ENCODE peak calls at places on chromosomes 11 and 22, in five cellular contexts. G, S, N, R and X are unnamed samples.

GRCh38 chr22:38177044-38177443 is 4.6 kb downstream of the PLA2G6 start:
- DNase-seq in G (no peak), S (peak; percentile 16), N (peak; percentile 38), R (no peak), X (no peak)

GRCh38 chr11:26079966-26080365 is 252.0 kb upstream of the ANO3 start:
- DNase-seq in G (no peak), S (no peak), N (no peak), R (no peak), X (no peak)

GRCh38 chr22:45475876-45476514 is 26.7 kb upstream of the FBLN1 start:
- DNase-seq in G (no peak), S (peak; percentile 12), N (no peak), R (no peak), X (no peak)

GRCh38 chr22:22450343-22450839 is 58.2 kb downstream of the ZNF280B start:
- DNase-seq in G (no peak), S (no peak), N (peak; percentile 65), R (no peak), X (no peak)

GRCh38 chr22:32024791-32025190 is 18.3 kb upstream of the SLC5A1 start:
- DNase-seq in G (no peak), S (no peak), N (no peak), R (no peak), X (no peak)

GRCh38 chr22:20918663-20919220 is 1.5 kb downstream of the CRKL start:
- DNase-seq in G (peak; percentile 8), S (no peak), N (no peak), R (no peak), X (no peak)

GRCh38 chr11:118979434-118979833 is 7.9 kb downstream of the FOXR1 start:
- DNase-seq in G (no peak), S (no peak), N (no peak), R (no peak), X (no peak)

GRCh38 chr11:22829231-22830081 is at the start of gene SVIP:
- DNase-seq in G (peak; percentile 65), S (peak; percentile 99), N (peak; percentile 96), R (peak; percentile 87), X (peak; percentile 96)

GRCh38 chr11:133966924-133967598 is 10.3 kb upstream of the IGSF9B start:
- DNase-seq in G (peak; percentile 28), S (peak; percentile 42), N (peak; percentile 73), R (no peak), X (peak; percentile 26)

GRCh38 chr11:28702871-28703270 is 594.7 kb downstream of the METTL15 start:
- DNase-seq in G (no peak), S (no peak), N (no peak), R (no peak), X (no peak)

GRCh38 chr11:47403135-47403534 is 5.3 kb upstream of the SLC39A13 start:
- DNase-seq in G (no peak), S (no peak), N (no peak), R (no peak), X (no peak)
- H3K4me1 ChIP-seq in G (peaks cover 15% of the 10 kb centered on the region), S (peaks cover 3% of the 10 kb centered on the region), N (no peaks in the 10 kb centered on the region), R (peaks cover 12% of the 10 kb centered on the region), X (peaks cover 8% of the 10 kb centered on the region)

GRCh38 chr22:33606495-33606894 is 313.8 kb downstream of the LARGE1 start:
- DNase-seq in G (no peak), S (no peak), N (no peak), R (no peak), X (no peak)
- H3K4me1 ChIP-seq in G (no peaks in the 10 kb centered on the region), S (no peaks in the 10 kb centered on the region), N (no peaks in the 10 kb centered on the region), R (no peaks in the 10 kb centered on the region), X (no peaks in the 10 kb centered on the region)

GRCh38 chr11:47510231-47510630 is 42.7 kb downstream of the CELF1 start:
- DNase-seq in G (no peak), S (no peak), N (no peak), R (no peak), X (no peak)

GRCh38 chr11:47506363-47506762 is 46.6 kb downstream of the CELF1 start:
- DNase-seq in G (no peak), S (no peak), N (no peak), R (no peak), X (no peak)

GRCh38 chr11:47507016-47507631 is 45.8 kb downstream of the CELF1 start:
- DNase-seq in G (no peak), S (no peak), N (no peak), R (no peak), X (no peak)

GRCh38 chr11:47507868-47508594 is 44.9 kb downstream of the CELF1 start:
- DNase-seq in G (no peak), S (no peak), N (no peak), R (no peak), X (no peak)

GRCh38 chr11:47508595-47509555 is 44.1 kb downstream of the CELF1 start:
- DNase-seq in G (no peak), S (no peak), N (no peak), R (no peak), X (no peak)
- H3K4me1 ChIP-seq in G (peaks cover 68% of the 10 kb centered on the region), S (peaks cover 11% of the 10 kb centered on the region), N (no peaks in the 10 kb centered on the region), R (peaks cover 34% of the 10 kb centered on the region), X (peaks cover 29% of the 10 kb centered on the region)

DNA sequence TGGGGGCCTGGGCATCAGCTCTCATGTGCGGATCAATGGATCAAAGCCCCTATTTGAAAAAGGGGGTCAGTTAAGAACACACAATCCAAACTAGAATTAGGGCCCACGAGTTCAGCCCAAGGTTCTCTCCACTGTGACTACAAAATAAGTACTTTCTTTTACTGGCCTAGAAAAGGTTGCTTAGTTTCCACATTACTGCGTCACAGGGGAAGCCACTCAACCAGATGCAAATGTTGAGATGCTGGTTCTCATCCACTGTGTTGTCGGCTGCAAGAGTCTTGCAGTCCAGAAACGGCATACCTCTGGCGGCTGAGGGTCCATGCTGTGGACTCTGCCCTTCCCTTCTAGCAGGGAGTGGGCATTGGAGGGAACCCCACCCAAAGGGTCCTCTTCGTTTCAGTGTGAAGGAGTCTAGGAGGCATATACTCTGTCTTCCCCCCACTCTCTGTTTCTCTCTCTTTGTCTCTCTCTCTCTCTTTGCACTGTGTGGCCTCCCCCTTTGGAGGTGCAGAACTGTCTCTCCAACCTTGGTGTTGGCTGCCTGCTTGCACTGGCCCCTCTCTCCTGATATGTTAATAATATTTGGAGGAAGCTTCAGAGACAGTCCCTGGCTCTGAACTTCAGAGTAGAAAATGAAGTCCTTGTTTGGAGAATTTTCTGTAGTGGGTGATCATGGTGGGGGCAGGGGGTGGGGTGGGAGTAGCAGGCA is 99.1 kb upstream of the NNMT start:
- DNase-seq in G (no peak), S (no peak), N (peak; percentile 89), R (no peak), X (no peak)
- H3K4me1 ChIP-seq in G (no peaks in the 10 kb centered on the region), S (peaks cover 35% of the 10 kb centered on the region), N (no peaks in the 10 kb centered on the region), R (no peaks in the 10 kb centered on the region), X (no peaks in the 10 kb centered on the region)